ENCODE peak calls at places on chromosome 7, in seven cellular contexts. Z is small intestine, X is Caco-2, M is heart right ventricle, K is MM.1S, V is fibroblast of lung, Y is colonic mucosa. T is an unnamed sample. For H3K4me1, the result is how much of the 10 kb centered on the place peaks cover.

GRCh38 chr7:26035552-26035951 is 116.4 kb upstream of the NFE2L3 start:
- DNase-seq in V (no peak), Z (peak), M (no peak), K (no peak), X (no peak), Y (no peak), T (no peak)

GRCh38 chr7:92448185-92448747 is 984 bp downstream of the GATAD1 start:
- DNase-seq in V (peak), Y (peak), Z (peak), X (peak), K (peak), M (peak), T (peak)

GRCh38 chr7:138895700-138896099 is 85.5 kb downstream of the KIAA1549 start:
- DNase-seq in V (no peak), Y (no peak), K (no peak), X (no peak), M (no peak), Z (peak), T (no peak)

GRCh38 chr7:93185303-93186027 is 37.3 kb upstream of the SAMD9L start:
- DNase-seq in M (no peak), K (no peak), V (no peak), X (no peak), Y (no peak), Z (no peak), T (no peak)

GRCh38 chr7:36723951-36724664 is at the start of gene AOAH:
- DNase-seq in X (no peak), Z (peak), M (peak), K (peak), Y (peak), V (no peak), T (peak)

GRCh38 chr7:29859491-29860180 is 53.3 kb downstream of the WIPF3 start:
- DNase-seq in M (peak), X (no peak), V (no peak), K (no peak), Y (no peak), Z (no peak), T (no peak)

GRCh38 chr7:149859369-149859768 is 14.4 kb upstream of the ATP6V0E2 start:
- DNase-seq in Z (no peak), X (no peak), M (no peak), Y (no peak), K (no peak), V (no peak), T (no peak)

GRCh38 chr7:138044897-138045296 is 31.4 kb upstream of the AKR1D1 start:
- DNase-seq in M (no peak), Z (no peak), K (no peak), X (no peak), V (no peak), Y (no peak), T (no peak)

GRCh38 chr7:36280840-36281812 is 108.5 kb upstream of the ANLN start:
- DNase-seq in Y (peak), M (peak), V (peak), K (no peak), Z (peak), X (no peak), T (peak)

GRCh38 chr7:636396-636795 is 90.1 kb upstream of the DNAAF5 start:
- DNase-seq in X (peak), M (peak), K (no peak), Y (no peak), Z (no peak), V (peak), T (no peak)

GRCh38 chr7:76108540-76109233 is 60.8 kb downstream of the MDH2 start:
- DNase-seq in X (peak), K (no peak), V (peak), M (peak), Y (peak), Z (peak), T (no peak)

GRCh38 chr7:44752822-44753221 is 4.2 kb downstream of the ZMIZ2 start:
- DNase-seq in X (no peak), M (no peak), Z (no peak), V (no peak), Y (no peak), K (no peak), T (no peak)
- H3K4me1 ChIP-seq in X (under half), M (half or more), Z (under half), V (under half), Y (under half), K (under half), T (half or more)

DNA sequence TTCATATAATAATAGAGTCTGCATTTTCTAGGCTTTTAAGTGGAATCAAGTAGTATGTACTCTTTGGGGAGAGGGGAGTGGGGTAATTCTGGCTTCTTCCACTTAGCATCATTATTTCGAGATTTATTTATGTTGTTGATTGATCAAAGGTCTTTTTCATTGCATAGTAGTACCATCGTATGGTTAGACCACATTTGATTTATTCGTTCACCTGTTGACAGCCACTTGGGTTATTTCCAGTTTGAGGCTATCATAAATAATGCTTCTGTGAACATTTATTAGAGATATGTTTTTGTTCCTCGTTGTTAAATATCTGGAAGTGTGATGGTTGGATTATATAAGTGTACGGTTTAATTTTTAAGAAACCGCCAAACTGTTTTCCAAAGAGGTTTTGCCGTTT is 52.8 kb downstream of the AHCYL2 start:
- DNase-seq in Z (no peak), X (no peak), M (no peak), V (no peak), Y (no peak), K (no peak), T (no peak)
- H3K4me1 ChIP-seq in Z (under half), X (under half), M (under half), V (under half), Y (under half), K (under half), T (under half)

DNA sequence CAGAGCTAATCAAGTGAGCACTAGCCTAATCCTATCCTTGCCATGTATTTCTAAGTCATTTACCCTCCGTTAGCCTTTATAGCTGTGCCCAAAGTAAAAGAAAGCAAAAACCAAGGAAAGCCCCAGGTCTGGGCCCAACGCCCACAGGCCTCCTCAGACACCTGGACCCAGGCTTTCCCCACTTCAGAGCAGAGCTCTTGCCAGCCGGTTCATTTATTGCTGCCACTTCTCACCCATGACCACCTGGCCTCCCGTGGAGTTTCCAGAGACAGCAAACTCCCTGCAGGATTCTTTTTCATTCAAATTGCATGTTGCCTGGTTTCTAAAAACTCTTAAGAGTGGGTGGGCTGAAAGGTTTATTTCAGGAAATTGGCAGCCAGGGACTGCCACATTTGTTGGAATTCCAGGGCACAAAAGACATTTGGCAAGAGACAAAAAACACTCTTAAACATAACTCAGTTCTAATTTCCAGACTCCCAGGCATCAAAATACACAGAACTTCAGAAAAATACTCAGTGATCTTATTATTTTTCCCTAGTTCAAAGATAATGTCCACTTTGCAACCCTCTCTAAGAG is 4.7 kb downstream of the VOPP1 start:
- DNase-seq in M (no peak), Z (no peak), Y (peak), V (no peak), K (no peak), X (no peak), T (no peak)
- H3K4me1 ChIP-seq in M (half or more), Z (under half), Y (under half), V (under half), K (half or more), X (under half), T (half or more)

GRCh38 chr7:131532570-131533091 is 23.8 kb downstream of the PODXL start:
- DNase-seq in Y (no peak), M (no peak), X (no peak), V (no peak), K (no peak), Z (no peak), T (no peak)
- H3K4me1 ChIP-seq in Y (under half), M (half or more), X (under half), V (under half), K (under half), Z (under half), T (half or more)